ENCODE peak calls at places on chromosome 19, in ten cellular contexts. Y is fibroblast of gingiva; R is thoracic aorta; D is mucosa of descending colon; F is T-helper 22 cell; N is activated CD4-positive, alpha-beta T cell treated with anti-CD3 and anti-CD28 coated beads, Interleukin-2, amount 50 U/mL, for 4 hours; O is PC-9; A is NCI-H2171; S is cardiac fibroblast; L is Daoy. E is an unnamed sample.

GRCh38 chr19:54209748-54210494 is 9.3 kb downstream of the RPS9 start:
- DNase-seq in R (peak), A (peak), L (peak), N (no peak), D (peak), S (peak), F (no peak), Y (peak), O (peak), E (peak)

GRCh38 chr19:35213678-35214632 is 14.6 kb downstream of the FAM187B start:
- DNase-seq in N (peak), Y (peak), S (peak), R (peak), L (peak), O (peak), F (peak), A (peak), D (peak), E (no peak)

GRCh38 chr19:31960474-31960873 is 384.9 kb upstream of the ZNF507 start:
- DNase-seq in A (no peak), R (no peak), D (no peak), L (peak), Y (no peak), N (no peak), O (no peak), S (no peak), F (no peak), E (no peak)

GRCh38 chr19:18158471-18158870 is 5.5 kb downstream of the PIK3R2 start:
- DNase-seq in R (no peak), N (no peak), D (no peak), A (no peak), S (no peak), O (no peak), L (no peak), F (no peak), Y (no peak), E (no peak)

GRCh38 chr19:1252221-1252817 is 3.9 kb downstream of the MIDN start:
- DNase-seq in N (no peak), L (peak), O (peak), A (no peak), D (peak), R (peak), Y (peak), F (no peak), S (peak), E (peak)

GRCh38 chr19:6223461-6224307 is 56.1 kb downstream of the MLLT1 start:
- DNase-seq in A (no peak), O (no peak), L (no peak), F (no peak), N (no peak), S (no peak), Y (no peak), R (no peak), D (no peak), E (peak)

GRCh38 chr19:34041922-34042521 is 130.3 kb upstream of the LSM14A start:
- DNase-seq in Y (peak), A (no peak), N (peak), D (peak), S (peak), L (peak), R (peak), F (peak), O (no peak), E (no peak)

GRCh38 chr19:55389386-55390317 is 3.9 kb downstream of the RPL28 start:
- DNase-seq in D (no peak), F (no peak), Y (no peak), O (no peak), A (no peak), S (no peak), N (no peak), L (no peak), R (no peak), E (no peak)

GRCh38 chr19:41706741-41707501 is 1.5 kb upstream of the CEACAM5 start:
- DNase-seq in L (peak), F (peak), N (peak), Y (no peak), A (peak), O (peak), D (peak), R (no peak), S (peak), E (no peak)

GRCh38 chr19:14393303-14393702 is 12.1 kb downstream of the ADGRE5 start:
- DNase-seq in N (no peak), Y (no peak), D (no peak), A (no peak), O (no peak), L (no peak), F (no peak), S (no peak), R (no peak), E (no peak)

GRCh38 chr19:29524201-29524911 is 1.4 kb upstream of the VSTM2B start:
- DNase-seq in N (no peak), F (no peak), S (no peak), L (peak), D (no peak), R (no peak), Y (no peak), A (no peak), O (no peak), E (no peak)

GRCh38 chr19:48578891-48579290 is 26.9 kb downstream of the SULT2B1 start:
- DNase-seq in D (no peak), L (no peak), F (no peak), O (no peak), R (no peak), S (no peak), A (no peak), Y (no peak), N (no peak), E (no peak)

GRCh38 chr19:58317481-58318072 is 9.2 kb upstream of the ZSCAN22 start:
- DNase-seq in N (no peak), O (no peak), D (peak), Y (no peak), L (peak), A (no peak), R (no peak), F (no peak), S (peak), E (no peak)

GRCh38 chr19:3270908-3271307 is 46.4 kb downstream of the CELF5 start:
- DNase-seq in D (no peak), L (peak), F (no peak), N (peak), Y (no peak), O (peak), R (no peak), A (peak), S (peak), E (no peak)

GRCh38 chr19:6811906-6812305 is 39.4 kb downstream of the VAV1 start:
- DNase-seq in F (no peak), Y (peak), A (peak), S (peak), N (no peak), L (peak), R (no peak), O (peak), D (peak), E (no peak)

GRCh38 chr19:55253264-55253663 is 5.6 kb downstream of the PPP6R1 start:
- DNase-seq in F (no peak), A (no peak), R (no peak), D (no peak), N (no peak), L (no peak), S (no peak), O (no peak), Y (no peak), E (no peak)

GRCh38 chr19:46478356-46478986 is 7.1 kb upstream of the PNMA8A start:
- DNase-seq in Y (peak), S (peak), R (no peak), A (peak), D (no peak), F (no peak), L (peak), O (no peak), N (no peak), E (no peak)

GRCh38 chr19:58034476-58034790 is 608 bp downstream of the ZSCAN1 start:
- DNase-seq in S (no peak), O (no peak), R (no peak), L (no peak), N (no peak), F (no peak), Y (no peak), D (no peak), A (no peak), E (no peak)

GRCh38 chr19:38001158-38001781 is 94.3 kb downstream of the SIPA1L3 start:
- DNase-seq in F (no peak), A (no peak), R (no peak), N (no peak), S (no peak), D (no peak), O (no peak), L (no peak), Y (no peak), E (no peak)

GRCh38 chr19:28828276-28828870 is 384.6 kb downstream of the UQCRFS1 start:
- DNase-seq in L (no peak), N (no peak), R (no peak), F (no peak), D (no peak), O (no peak), Y (no peak), A (no peak), S (no peak), E (no peak)

GRCh38 chr19:2327773-2328400 is 499 bp downstream of the LSM7 start:
- DNase-seq in O (peak), R (peak), A (no peak), S (peak), N (peak), Y (peak), F (peak), D (peak), L (peak), E (no peak)

GRCh38 chr19:39430675-39431593 is 4.8 kb downstream of the RPS16 start:
- DNase-seq in R (peak), F (peak), L (peak), Y (peak), S (peak), O (peak), D (no peak), A (no peak), N (peak), E (no peak)

GRCh38 chr19:485583-486236 is 10.6 kb upstream of the MADCAM1 start:
- DNase-seq in A (peak), Y (no peak), F (no peak), O (peak), N (no peak), D (no peak), R (no peak), L (peak), S (peak), E (no peak)

GRCh38 chr19:32971715-32972540 is at the start of the genes CEP89 and FAAP24:
- DNase-seq in N (peak), S (peak), O (peak), Y (peak), A (peak), F (peak), L (peak), D (peak), R (peak), E (peak)

GRCh38 chr19:46081928-46082727 is 41.3 kb upstream of the IGFL4 start:
- DNase-seq in N (no peak), O (no peak), L (peak), S (peak), F (no peak), R (no peak), Y (peak), A (peak), D (peak), E (no peak)

GRCh38 chr19:14405758-14406644 is 13.1 kb downstream of the DDX39A start:
- DNase-seq in D (peak), F (peak), R (no peak), L (peak), S (peak), A (peak), Y (peak), O (peak), N (peak), E (peak)

GRCh38 chr19:10270616-10271394 is at the start of gene ICAM1:
- DNase-seq in D (peak), N (peak), F (peak), R (no peak), Y (peak), O (peak), L (peak), A (peak), S (peak), E (no peak)

GRCh38 chr19:51136333-51136732 is 5.8 kb upstream of the SIGLEC7 start:
- DNase-seq in Y (no peak), N (no peak), L (no peak), A (no peak), R (no peak), S (no peak), D (no peak), O (no peak), F (no peak), E (no peak)

GRCh38 chr19:47445937-47446402 is 25.7 kb downstream of the SLC8A2 start:
- DNase-seq in S (peak), L (peak), A (peak), O (no peak), F (peak), N (peak), Y (no peak), D (peak), R (no peak), E (no peak)

GRCh38 chr19:40933025-40933424 is 51.0 kb upstream of the CYP2A7 start:
- DNase-seq in A (no peak), N (no peak), O (peak), L (peak), D (no peak), F (no peak), Y (no peak), S (no peak), R (no peak), E (no peak)

GRCh38 chr19:11204943-11205349 is 7.6 kb upstream of the KANK2 start:
- DNase-seq in Y (peak), O (no peak), A (peak), F (no peak), R (no peak), N (no peak), S (peak), D (no peak), L (peak), E (no peak)

E was measured in RWPE2.